ENCODE peak calls at places on chromosomes 7 and 10, in four cellular contexts. S is H1, U is IMR-90, E is H9. A is an unnamed sample.

GRCh38 chr10:60594476-60595051 is 183.7 kb upstream of the CDK1 start:
- DNase-seq in S (no peak), U (peak), E (no peak), A (peak)

GRCh38 chr10:62492012-62492869 is 118.1 kb downstream of the ZNF365 start:
- DNase-seq in S (no peak), U (peak), E (no peak), A (peak)

GRCh38 chr10:120734476-120735078 is 116.6 kb upstream of the WDR11 start:
- DNase-seq in S (no peak), U (no peak), E (no peak), A (no peak)

GRCh38 chr10:126798649-126799048 is 106.6 kb upstream of the DOCK1 start:
- DNase-seq in S (no peak), U (no peak), E (peak), A (peak)

GRCh38 chr7:151904270-151904669 is 27.4 kb upstream of the PRKAG2 start:
- DNase-seq in S (no peak), U (no peak), E (no peak), A (no peak)

GRCh38 chr7:99910976-99911375 is 8.4 kb downstream of the TRIM4 start:
- DNase-seq in S (no peak), U (no peak), E (no peak), A (no peak)

GRCh38 chr10:103570844-103571655 is 77.5 kb downstream of the NEURL1 start:
- DNase-seq in S (no peak), U (no peak), E (no peak), A (no peak)

GRCh38 chr10:113056030-113056429 is 106.0 kb downstream of the TCF7L2 start:
- DNase-seq in S (no peak), U (peak), E (no peak), A (peak)

GRCh38 chr7:86130268-86130667 is 513.4 kb upstream of the GRM3 start:
- DNase-seq in S (no peak), U (no peak), E (no peak), A (no peak)

GRCh38 chr10:34351161-34351560 is 463.9 kb downstream of the PARD3 start:
- DNase-seq in S (no peak), U (peak), E (no peak), A (no peak)

GRCh38 chr7:137245890-137246289 is 97.6 kb downstream of the PTN start:
- DNase-seq in S (no peak), U (peak), E (no peak), A (no peak)

GRCh38 chr7:91342402-91342801 is 78.2 kb downstream of the FZD1 start:
- DNase-seq in S (no peak), U (no peak), E (no peak), A (no peak)

GRCh38 chr10:115624448-115624847 is 531.3 kb downstream of the ATRNL1 start:
- DNase-seq in S (peak), U (no peak), E (no peak), A (peak)

GRCh38 chr7:1057416-1058291 is 13.3 kb downstream of the GPR146 start:
- DNase-seq in S (no peak), U (no peak), E (no peak), A (no peak)

GRCh38 chr7:98807306-98807880 is 62.4 kb downstream of the TMEM130 start:
- DNase-seq in S (no peak), U (no peak), E (no peak), A (no peak)

GRCh38 chr7:12907774-12908173 is 220.3 kb downstream of the ARL4A start:
- DNase-seq in S (no peak), U (no peak), E (no peak), A (no peak)

GRCh38 chr7:12911053-12911452 is 223.6 kb downstream of the ARL4A start:
- DNase-seq in S (no peak), U (no peak), E (no peak), A (no peak)

GRCh38 chr7:12909483-12909882 is 222.1 kb downstream of the ARL4A start:
- DNase-seq in S (no peak), U (no peak), E (no peak), A (no peak)

GRCh38 chr7:12905671-12906070 is 218.2 kb downstream of the ARL4A start:
- DNase-seq in S (no peak), U (no peak), E (no peak), A (no peak)
- H3K56ac ChIP-seq in S (no peak), U (no peak), E (no peak), A (no peak)

GRCh38 chr7:23467731-23468720 is 2.3 kb downstream of the IGF2BP3 start:
- DNase-seq in S (no peak), U (peak), E (peak), A (peak)
- H2BK15ac ChIP-seq in S (no peak), U (peak), E (no peak), A (no peak)

DNA sequence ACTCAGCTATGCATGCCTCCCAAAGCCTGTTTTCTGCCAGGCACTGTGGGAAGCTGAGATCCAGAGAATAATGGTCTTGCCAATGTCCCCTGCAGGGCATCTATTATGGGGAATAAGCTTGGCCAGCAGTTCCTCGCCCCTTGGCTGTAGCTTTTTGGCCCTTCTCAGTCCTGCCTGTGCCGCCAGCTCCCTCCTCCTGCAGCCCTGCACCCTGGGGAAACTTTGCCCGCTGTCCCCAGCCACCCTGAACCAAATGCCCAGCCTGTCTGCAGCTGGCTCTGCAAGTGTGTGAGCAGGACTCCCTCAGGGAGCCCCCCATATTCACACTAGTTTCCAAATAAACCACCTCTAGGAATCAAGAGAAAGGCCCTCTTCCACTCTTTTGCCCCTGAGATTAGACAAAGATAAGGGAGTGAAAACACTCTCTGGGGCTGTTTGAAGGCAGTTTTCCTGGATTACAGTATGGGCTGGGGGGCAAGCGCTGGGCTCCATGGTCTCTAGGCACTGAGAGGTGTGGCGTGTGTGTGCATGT is 867 bp downstream of the AQP1 start:
- DNase-seq in S (no peak), U (no peak), E (no peak), A (no peak)
- H3K27ac ChIP-seq in S (no peak), U (no peak), E (no peak), A (no peak)

DNA sequence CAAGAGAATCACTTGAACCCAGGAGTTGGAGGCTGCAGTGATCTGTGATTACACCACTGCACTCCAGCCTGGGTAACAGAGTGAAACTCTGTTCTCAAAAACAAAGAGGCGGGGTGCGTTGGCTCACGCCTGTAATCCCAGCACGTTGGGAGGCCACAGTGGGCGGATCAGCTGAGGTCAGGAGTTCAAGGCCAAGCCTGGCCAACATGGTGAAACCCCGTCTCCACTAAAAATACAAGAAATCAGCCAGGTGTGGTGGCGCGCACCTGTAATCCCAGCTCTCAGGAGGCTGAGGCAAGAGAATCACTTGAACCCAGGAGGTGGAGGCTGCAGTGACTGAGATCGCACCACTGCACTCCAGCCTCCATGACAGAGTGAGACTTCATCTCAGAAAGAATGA is 42.4 kb upstream of the NCAPG2 start:
- DNase-seq in S (no peak), U (no peak), E (no peak), A (no peak)
- H3K56ac ChIP-seq in S (no peak), U (no peak), E (no peak), A (no peak)

DNA sequence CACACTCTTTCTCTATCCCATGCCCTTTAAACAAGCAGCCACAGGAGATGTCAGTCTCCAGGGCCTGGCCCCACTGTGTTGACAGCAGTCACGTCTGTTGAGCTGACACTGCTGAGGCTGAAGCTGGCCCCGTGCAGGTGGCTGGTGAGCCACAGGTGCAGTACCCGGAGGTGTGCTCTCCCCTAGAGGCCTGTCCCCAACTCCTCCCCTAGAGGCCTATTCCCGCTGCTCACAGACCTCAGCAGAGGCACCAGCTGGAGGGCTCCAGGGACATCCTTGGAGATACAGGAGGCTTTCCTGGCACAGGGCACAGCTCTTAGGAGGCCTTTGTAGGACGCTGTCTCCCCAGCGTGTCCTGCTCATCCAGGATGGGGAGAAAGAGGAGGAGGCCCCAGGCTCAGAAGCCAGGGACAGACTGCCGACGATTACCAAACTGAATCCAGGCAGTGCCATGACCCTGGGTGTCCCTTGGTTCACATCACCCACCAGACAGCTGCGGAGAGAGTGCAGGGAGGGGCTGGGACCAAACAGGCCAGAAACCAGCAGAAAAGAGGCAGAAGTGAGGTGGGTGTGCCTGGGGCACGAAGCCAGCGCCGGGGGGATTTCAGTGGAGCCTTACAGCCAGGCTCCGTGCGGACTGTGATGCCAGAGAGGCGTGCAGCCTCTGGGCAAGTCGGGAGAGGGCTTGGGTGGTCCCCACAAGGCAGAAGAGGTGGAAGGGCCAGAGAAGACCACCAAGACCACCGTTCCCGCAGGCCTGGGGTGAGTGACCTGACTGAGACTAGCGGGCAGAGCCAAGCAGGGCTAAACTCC is 18.5 kb upstream of the TTYH3 start:
- DNase-seq in S (no peak), U (no peak), E (peak), A (no peak)
- H2BK15ac ChIP-seq in S (peak), U (no peak), E (no peak), A (no peak)

DNA sequence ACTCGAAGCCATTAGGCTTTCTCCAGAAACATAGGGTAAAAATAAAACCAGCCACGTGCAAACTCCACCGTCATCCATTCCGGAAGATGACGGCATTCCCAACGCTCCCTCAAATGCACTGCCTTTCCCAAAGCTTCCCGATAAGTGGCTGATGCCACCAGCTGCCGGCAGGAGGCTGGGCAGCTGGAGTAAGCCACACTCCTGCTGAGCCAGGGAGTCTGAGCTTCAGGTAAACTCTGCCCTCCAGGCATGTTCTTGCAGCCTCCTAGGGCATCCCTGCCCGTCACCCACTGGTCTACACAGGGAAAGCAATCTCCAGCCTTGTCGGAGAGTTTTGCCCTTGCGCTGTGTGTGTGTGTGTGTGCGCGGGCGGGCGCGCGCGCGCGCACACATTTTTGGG is 40.5 kb upstream of the TMEM273 start:
- DNase-seq in S (no peak), U (no peak), E (no peak), A (no peak)
- H3K27ac ChIP-seq in S (no peak), U (no peak), E (no peak), A (no peak)

GRCh38 chr10:131729938-131730660 is 170.7 kb upstream of the PPP2R2D start:
- DNase-seq in S (no peak), U (no peak), E (peak), A (no peak)

GRCh38 chr10:131730771-131731497 is 169.9 kb upstream of the PPP2R2D start:
- DNase-seq in S (no peak), U (no peak), E (peak), A (no peak)

GRCh38 chr10:131733596-131733995 is 167.2 kb upstream of the PPP2R2D start:
- DNase-seq in S (no peak), U (no peak), E (peak), A (no peak)

GRCh38 chr10:131732631-131733127 is 168.1 kb upstream of the PPP2R2D start:
- DNase-seq in S (no peak), U (no peak), E (peak), A (no peak)

GRCh38 chr10:131731780-131732630 is 168.8 kb upstream of the PPP2R2D start:
- DNase-seq in S (no peak), U (no peak), E (peak), A (no peak)
- H3K56ac ChIP-seq in S (no peak), U (no peak), E (no peak), A (no peak)

DNA sequence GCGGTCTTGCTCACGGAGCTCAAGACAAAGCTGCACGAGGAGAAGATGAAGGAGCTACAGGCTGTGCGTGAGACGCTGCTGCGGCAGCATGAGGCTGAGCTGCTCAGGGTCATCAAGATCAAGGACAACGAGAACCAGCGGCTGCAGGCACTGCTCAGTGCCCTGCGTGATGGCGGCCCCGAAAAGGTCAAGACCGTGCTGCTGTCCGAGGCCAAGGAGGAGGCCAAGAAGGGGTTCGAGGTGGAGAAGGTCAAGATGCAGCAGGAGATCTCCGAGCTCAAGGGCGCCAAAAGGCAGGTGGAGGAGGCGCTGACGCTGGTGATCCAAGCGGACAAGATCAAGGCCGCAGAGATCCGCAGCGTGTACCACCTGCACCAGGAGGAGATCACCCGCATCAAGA is 51.4 kb downstream of the JAKMIP3 start:
- DNase-seq in S (no peak), U (no peak), E (no peak), A (no peak)
- H2BK15ac ChIP-seq in S (no peak), U (no peak), E (no peak), A (no peak)

A was measured in mesendoderm.